ENCODE peak calls at places on chromosomes 1 and 21, in five cellular contexts. One of them, this sample, is unnamed. For H3K9me3, the result is how much of the 10 kb centered on the place peaks cover.

GRCh38 chr21:44628707-44629391 is 2.0 kb downstream of the KRTAP10-9 start:
- DNase-seq in PC-3: no peak
- DNase-seq in hepatocyte: no peak
- DNase-seq in HCT116: no peak
- DNase-seq in mesenchymal stem cell: no peak
- DNase-seq in this sample: no peak

GRCh38 chr1:24301395-24302175 is 17.6 kb upstream of the GRHL3 start:
- DNase-seq in PC-3: no peak
- DNase-seq in hepatocyte: no peak
- DNase-seq in HCT116: no peak
- DNase-seq in mesenchymal stem cell: no peak
- DNase-seq in this sample: no peak

GRCh38 chr1:14413809-14414208 is 184.7 kb upstream of the KAZN start:
- DNase-seq in PC-3: peak
- DNase-seq in hepatocyte: no peak
- DNase-seq in HCT116: no peak
- DNase-seq in mesenchymal stem cell: no peak
- DNase-seq in this sample: no peak

GRCh38 chr1:2976180-2976562 is 45.1 kb upstream of the ACTRT2 start:
- DNase-seq in PC-3: no peak
- DNase-seq in hepatocyte: no peak
- DNase-seq in HCT116: no peak
- DNase-seq in mesenchymal stem cell: no peak
- DNase-seq in this sample: no peak

GRCh38 chr1:90717665-90718410 is 736 bp upstream of the BARHL2 start:
- DNase-seq in PC-3: no peak
- DNase-seq in hepatocyte: peak
- DNase-seq in HCT116: no peak
- DNase-seq in mesenchymal stem cell: peak
- DNase-seq in this sample: no peak

GRCh38 chr21:46165099-46165498 is 9.7 kb upstream of the FTCD start:
- DNase-seq in PC-3: no peak
- DNase-seq in hepatocyte: no peak
- DNase-seq in HCT116: no peak
- DNase-seq in mesenchymal stem cell: no peak
- DNase-seq in this sample: no peak

GRCh38 chr1:199898654-199899053 is 128.9 kb upstream of the NR5A2 start:
- DNase-seq in PC-3: peak
- DNase-seq in hepatocyte: peak
- DNase-seq in HCT116: no peak
- DNase-seq in mesenchymal stem cell: no peak
- DNase-seq in this sample: no peak

GRCh38 chr1:113391643-113392271 is 1.4 kb downstream of the MAGI3 start:
- DNase-seq in PC-3: peak
- DNase-seq in hepatocyte: peak
- DNase-seq in HCT116: no peak
- DNase-seq in mesenchymal stem cell: no peak
- DNase-seq in this sample: no peak

GRCh38 chr1:1755426-1755825 is 22.8 kb downstream of the NADK start:
- DNase-seq in PC-3: no peak
- DNase-seq in hepatocyte: no peak
- DNase-seq in HCT116: no peak
- DNase-seq in mesenchymal stem cell: no peak
- DNase-seq in this sample: no peak

GRCh38 chr21:21156919-21157318 is 158.7 kb downstream of the NCAM2 start:
- DNase-seq in PC-3: no peak
- DNase-seq in hepatocyte: no peak
- DNase-seq in HCT116: no peak
- DNase-seq in mesenchymal stem cell: no peak
- DNase-seq in this sample: no peak

GRCh38 chr1:108100148-108100547 is 100.0 kb downstream of the SLC25A24 start:
- DNase-seq in PC-3: no peak
- DNase-seq in hepatocyte: no peak
- DNase-seq in HCT116: no peak
- DNase-seq in mesenchymal stem cell: no peak
- DNase-seq in this sample: no peak

GRCh38 chr21:27268290-27268689 is 301.4 kb upstream of the ADAMTS5 start:
- DNase-seq in PC-3: no peak
- DNase-seq in hepatocyte: no peak
- DNase-seq in HCT116: no peak
- DNase-seq in mesenchymal stem cell: no peak
- DNase-seq in this sample: no peak

DNA sequence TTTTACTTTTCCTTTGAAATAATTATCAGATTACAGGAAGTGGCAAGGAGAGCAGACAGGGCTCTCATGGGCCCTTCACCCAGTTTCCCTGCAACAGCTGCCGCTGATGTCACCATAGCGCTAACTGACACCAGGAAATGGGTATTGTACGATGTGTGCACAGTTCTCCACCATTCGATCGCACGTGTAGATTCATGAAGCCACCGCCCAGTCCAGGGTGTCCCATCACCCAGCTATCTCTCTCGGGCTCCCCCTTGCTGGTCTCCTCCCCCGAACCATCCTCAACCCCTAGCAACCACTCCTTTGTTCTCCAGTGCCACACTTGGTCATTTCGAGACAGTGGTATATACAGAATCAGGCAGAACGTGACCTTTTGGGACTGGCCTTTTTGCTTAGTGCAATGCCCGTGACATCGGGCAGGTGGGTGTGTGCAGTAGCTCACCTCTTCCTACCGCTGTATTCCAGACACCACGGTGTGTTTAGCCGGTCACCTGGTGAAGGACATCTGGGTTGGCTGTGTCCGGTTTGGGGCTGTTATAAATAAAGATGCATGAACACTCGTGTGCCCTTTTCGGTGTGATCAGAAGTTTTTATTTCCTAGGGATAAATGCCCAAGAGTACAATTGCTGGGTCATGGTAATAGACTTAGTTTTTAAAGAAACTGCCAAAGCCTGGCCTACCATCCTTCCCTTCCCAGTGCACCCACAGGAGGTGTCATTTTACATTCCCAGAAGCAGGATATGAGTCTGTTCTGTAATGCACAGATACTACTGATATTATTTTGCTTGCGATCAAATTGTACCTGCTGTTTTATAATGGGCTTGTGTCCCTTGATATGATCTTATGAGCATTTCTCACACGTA is 118.5 kb downstream of the CRYAA start:
- DNase-seq in PC-3: peak
- DNase-seq in hepatocyte: no peak
- DNase-seq in HCT116: no peak
- DNase-seq in mesenchymal stem cell: no peak
- DNase-seq in this sample: peak
- H3K9me3 ChIP-seq in PC-3: under half
- H3K9me3 ChIP-seq in hepatocyte: under half
- H3K9me3 ChIP-seq in HCT116: under half
- H3K9me3 ChIP-seq in mesenchymal stem cell: under half
- H3K9me3 ChIP-seq in this sample: under half

GRCh38 chr1:22832414-22832786 is 121.8 kb downstream of the EPHB2 start:
- DNase-seq in PC-3: no peak
- DNase-seq in hepatocyte: no peak
- DNase-seq in HCT116: peak
- DNase-seq in mesenchymal stem cell: peak
- DNase-seq in this sample: no peak
- H3K4me2 ChIP-seq in PC-3: peak
- H3K4me2 ChIP-seq in hepatocyte: no peak
- H3K4me2 ChIP-seq in HCT116: peak
- H3K4me2 ChIP-seq in mesenchymal stem cell: no peak
- H3K4me2 ChIP-seq in this sample: no peak

GRCh38 chr1:210920258-210920657 is 213.7 kb downstream of the KCNH1 start:
- DNase-seq in PC-3: no peak
- DNase-seq in hepatocyte: no peak
- DNase-seq in HCT116: no peak
- DNase-seq in mesenchymal stem cell: no peak
- DNase-seq in this sample: no peak
- H3K9me3 ChIP-seq in PC-3: under half
- H3K9me3 ChIP-seq in hepatocyte: under half
- H3K9me3 ChIP-seq in HCT116: under half
- H3K9me3 ChIP-seq in mesenchymal stem cell: under half
- H3K9me3 ChIP-seq in this sample: under half

GRCh38 chr1:30787856-30788495 is 30.4 kb upstream of the LAPTM5 start:
- DNase-seq in PC-3: no peak
- DNase-seq in hepatocyte: no peak
- DNase-seq in HCT116: no peak
- DNase-seq in mesenchymal stem cell: no peak
- DNase-seq in this sample: no peak
- H3K4me2 ChIP-seq in PC-3: no peak
- H3K4me2 ChIP-seq in hepatocyte: peak
- H3K4me2 ChIP-seq in HCT116: no peak
- H3K4me2 ChIP-seq in mesenchymal stem cell: no peak
- H3K4me2 ChIP-seq in this sample: no peak

GRCh38 chr1:206661161-206661820 is 23.4 kb upstream of the MAPKAPK2 start:
- DNase-seq in PC-3: no peak
- DNase-seq in hepatocyte: no peak
- DNase-seq in HCT116: no peak
- DNase-seq in mesenchymal stem cell: no peak
- DNase-seq in this sample: no peak
- H3K9me3 ChIP-seq in PC-3: under half
- H3K9me3 ChIP-seq in hepatocyte: under half
- H3K9me3 ChIP-seq in HCT116: under half
- H3K9me3 ChIP-seq in mesenchymal stem cell: under half
- H3K9me3 ChIP-seq in this sample: under half